ENCODE peak calls at places on chromosome 22, in eight cellular contexts. One of them, this sample, is unnamed.

GRCh38 chr22:39206491-39206890 is 38.3 kb downstream of the PDGFB start:
- DNase-seq in fibroblast of villous mesenchyme: no peak
- DNase-seq in H9: peak; percentile 20
- DNase-seq in ovary: no peak
- DNase-seq in neural crest cell: no peak
- DNase-seq in PC-3: no peak
- DNase-seq in GM23338: no peak
- DNase-seq in RWPE1: no peak
- DNase-seq in this sample: no peak

GRCh38 chr22:17137226-17137625 is 16.1 kb upstream of the TMEM121B start:
- DNase-seq in fibroblast of villous mesenchyme: no peak
- DNase-seq in H9: no peak
- DNase-seq in ovary: no peak
- DNase-seq in neural crest cell: no peak
- DNase-seq in PC-3: no peak
- DNase-seq in GM23338: no peak
- DNase-seq in RWPE1: no peak
- DNase-seq in this sample: no peak

GRCh38 chr22:29314074-29314473 is 1.4 kb downstream of the RASL10A start:
- DNase-seq in fibroblast of villous mesenchyme: no peak
- DNase-seq in H9: no peak
- DNase-seq in ovary: no peak
- DNase-seq in neural crest cell: no peak
- DNase-seq in PC-3: no peak
- DNase-seq in GM23338: no peak
- DNase-seq in RWPE1: no peak
- DNase-seq in this sample: no peak

GRCh38 chr22:29314537-29315285 is 786 bp downstream of the RASL10A start:
- DNase-seq in fibroblast of villous mesenchyme: no peak
- DNase-seq in H9: no peak
- DNase-seq in ovary: no peak
- DNase-seq in neural crest cell: no peak
- DNase-seq in PC-3: peak; percentile 22
- DNase-seq in GM23338: peak; percentile 64
- DNase-seq in RWPE1: no peak
- DNase-seq in this sample: no peak

GRCh38 chr22:28410050-28410816 is 269.4 kb downstream of the TTC28 start:
- DNase-seq in fibroblast of villous mesenchyme: no peak
- DNase-seq in H9: no peak
- DNase-seq in ovary: no peak
- DNase-seq in neural crest cell: no peak
- DNase-seq in PC-3: no peak
- DNase-seq in GM23338: peak; percentile 24
- DNase-seq in RWPE1: no peak
- DNase-seq in this sample: no peak

GRCh38 chr22:23038902-23039301 is 31.4 kb upstream of the GNAZ start:
- DNase-seq in fibroblast of villous mesenchyme: no peak
- DNase-seq in H9: no peak
- DNase-seq in ovary: no peak
- DNase-seq in neural crest cell: no peak
- DNase-seq in PC-3: no peak
- DNase-seq in GM23338: no peak
- DNase-seq in RWPE1: no peak
- DNase-seq in this sample: no peak

GRCh38 chr22:39654959-39655579 is 84.5 kb downstream of the CACNA1I start:
- DNase-seq in fibroblast of villous mesenchyme: no peak
- DNase-seq in H9: peak; percentile 62
- DNase-seq in ovary: no peak
- DNase-seq in neural crest cell: no peak
- DNase-seq in PC-3: no peak
- DNase-seq in GM23338: peak; percentile 46
- DNase-seq in RWPE1: no peak
- DNase-seq in this sample: no peak

GRCh38 chr22:38068641-38069371 is 11.6 kb downstream of the PICK1 start:
- DNase-seq in fibroblast of villous mesenchyme: no peak
- DNase-seq in H9: no peak
- DNase-seq in ovary: no peak
- DNase-seq in neural crest cell: no peak
- DNase-seq in PC-3: no peak
- DNase-seq in GM23338: no peak
- DNase-seq in RWPE1: no peak
- DNase-seq in this sample: no peak

GRCh38 chr22:29434288-29434687 is 4.1 kb upstream of the RFPL1 start:
- DNase-seq in fibroblast of villous mesenchyme: no peak
- DNase-seq in H9: no peak
- DNase-seq in ovary: no peak
- DNase-seq in neural crest cell: no peak
- DNase-seq in PC-3: no peak
- DNase-seq in GM23338: no peak
- DNase-seq in RWPE1: no peak
- DNase-seq in this sample: no peak

GRCh38 chr22:40121463-40121862 is 56.3 kb upstream of the TNRC6B start:
- DNase-seq in fibroblast of villous mesenchyme: no peak
- DNase-seq in H9: no peak
- DNase-seq in ovary: no peak
- DNase-seq in neural crest cell: peak; percentile 4
- DNase-seq in PC-3: no peak
- DNase-seq in GM23338: no peak
- DNase-seq in RWPE1: no peak
- DNase-seq in this sample: no peak

GRCh38 chr22:35587447-35587870 is 29.7 kb downstream of the MB start:
- DNase-seq in fibroblast of villous mesenchyme: no peak
- DNase-seq in H9: no peak
- DNase-seq in ovary: no peak
- DNase-seq in neural crest cell: no peak
- DNase-seq in PC-3: peak; percentile 71
- DNase-seq in GM23338: no peak
- DNase-seq in RWPE1: no peak
- DNase-seq in this sample: no peak

GRCh38 chr22:30859714-30860095 is 108.9 kb downstream of the MORC2 start:
- DNase-seq in fibroblast of villous mesenchyme: no peak
- DNase-seq in H9: no peak
- DNase-seq in ovary: no peak
- DNase-seq in neural crest cell: no peak
- DNase-seq in PC-3: no peak
- DNase-seq in GM23338: no peak
- DNase-seq in RWPE1: no peak
- DNase-seq in this sample: peak; percentile 5

GRCh38 chr22:30855677-30856518 is 112.7 kb downstream of the MORC2 start:
- DNase-seq in fibroblast of villous mesenchyme: no peak
- DNase-seq in H9: no peak
- DNase-seq in ovary: no peak
- DNase-seq in neural crest cell: no peak
- DNase-seq in PC-3: no peak
- DNase-seq in GM23338: no peak
- DNase-seq in RWPE1: no peak
- DNase-seq in this sample: no peak

GRCh38 chr22:39653787-39654077 is 83.2 kb downstream of the CACNA1I start:
- DNase-seq in fibroblast of villous mesenchyme: no peak
- DNase-seq in H9: no peak
- DNase-seq in ovary: no peak
- DNase-seq in neural crest cell: no peak
- DNase-seq in PC-3: no peak
- DNase-seq in GM23338: no peak
- DNase-seq in RWPE1: no peak
- DNase-seq in this sample: no peak

GRCh38 chr22:24137595-24137994 is 43.7 kb upstream of the SUSD2 start:
- DNase-seq in fibroblast of villous mesenchyme: peak; percentile 83
- DNase-seq in H9: no peak
- DNase-seq in ovary: no peak
- DNase-seq in neural crest cell: no peak
- DNase-seq in PC-3: no peak
- DNase-seq in GM23338: no peak
- DNase-seq in RWPE1: no peak
- DNase-seq in this sample: no peak

GRCh38 chr22:24128631-24129601 is 52.4 kb upstream of the SUSD2 start:
- DNase-seq in fibroblast of villous mesenchyme: no peak
- DNase-seq in H9: no peak
- DNase-seq in ovary: no peak
- DNase-seq in neural crest cell: no peak
- DNase-seq in PC-3: no peak
- DNase-seq in GM23338: no peak
- DNase-seq in RWPE1: no peak
- DNase-seq in this sample: no peak

GRCh38 chr22:24134090-24134846 is 47.0 kb upstream of the SUSD2 start:
- DNase-seq in fibroblast of villous mesenchyme: no peak
- DNase-seq in H9: no peak
- DNase-seq in ovary: peak; percentile 54
- DNase-seq in neural crest cell: peak; percentile 65
- DNase-seq in PC-3: no peak
- DNase-seq in GM23338: peak; percentile 34
- DNase-seq in RWPE1: no peak
- DNase-seq in this sample: no peak

GRCh38 chr22:24129980-24130379 is 51.3 kb upstream of the SUSD2 start:
- DNase-seq in fibroblast of villous mesenchyme: no peak
- DNase-seq in H9: no peak
- DNase-seq in ovary: no peak
- DNase-seq in neural crest cell: no peak
- DNase-seq in PC-3: no peak
- DNase-seq in GM23338: no peak
- DNase-seq in RWPE1: no peak
- DNase-seq in this sample: no peak

GRCh38 chr22:24133187-24133965 is 47.9 kb upstream of the SUSD2 start:
- DNase-seq in fibroblast of villous mesenchyme: peak; percentile 44
- DNase-seq in H9: peak; percentile 58
- DNase-seq in ovary: no peak
- DNase-seq in neural crest cell: no peak
- DNase-seq in PC-3: no peak
- DNase-seq in GM23338: peak; percentile 51
- DNase-seq in RWPE1: no peak
- DNase-seq in this sample: no peak
- TF ChIP-seq CTCF in fibroblast of villous mesenchyme: peak; percentile 57
- TF ChIP-seq CTCF in H9: peak; percentile 53
- TF ChIP-seq CTCF in ovary: peak; percentile 43
- TF ChIP-seq CTCF in neural crest cell: no peak
- TF ChIP-seq CTCF in PC-3: peak; percentile 24
- TF ChIP-seq CTCF in GM23338: peak; percentile 28
- TF ChIP-seq CTCF in RWPE1: no peak
- TF ChIP-seq CTCF in this sample: no peak

DNA sequence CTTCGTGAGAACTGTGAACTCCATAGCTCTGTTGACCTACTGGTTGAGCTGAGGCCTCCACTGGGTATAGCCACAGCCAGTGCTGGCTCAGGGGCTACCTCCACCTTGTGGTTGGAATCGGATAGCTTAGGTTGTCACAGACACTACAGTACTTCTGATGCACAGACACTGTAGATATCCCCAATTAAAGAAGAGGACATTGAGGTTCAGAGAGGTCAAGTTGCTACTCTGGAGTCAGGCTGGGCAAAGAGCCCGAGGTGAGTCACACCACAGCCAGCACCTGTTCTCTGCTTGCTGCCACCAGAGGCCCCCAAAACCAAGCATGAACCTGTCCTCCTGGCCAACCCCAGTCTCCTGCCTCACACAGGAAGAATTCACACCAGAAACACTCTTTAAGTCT is 5.4 kb downstream of the UFD1 start:
- DNase-seq in fibroblast of villous mesenchyme: no peak
- DNase-seq in H9: no peak
- DNase-seq in ovary: no peak
- DNase-seq in neural crest cell: no peak
- DNase-seq in PC-3: no peak
- DNase-seq in GM23338: no peak
- DNase-seq in RWPE1: no peak
- DNase-seq in this sample: no peak
- TF ChIP-seq CTCF in fibroblast of villous mesenchyme: peak; percentile 8
- TF ChIP-seq CTCF in H9: peak; percentile 32
- TF ChIP-seq CTCF in ovary: no peak
- TF ChIP-seq CTCF in neural crest cell: peak; percentile 21
- TF ChIP-seq CTCF in PC-3: no peak
- TF ChIP-seq CTCF in GM23338: no peak
- TF ChIP-seq CTCF in RWPE1: no peak
- TF ChIP-seq CTCF in this sample: no peak

GRCh38 chr22:37028692-37029674 is 9.4 kb downstream of the MPST start:
- DNase-seq in fibroblast of villous mesenchyme: no peak
- DNase-seq in H9: no peak
- DNase-seq in ovary: no peak
- DNase-seq in neural crest cell: no peak
- DNase-seq in PC-3: no peak
- DNase-seq in GM23338: no peak
- DNase-seq in RWPE1: no peak
- DNase-seq in this sample: no peak

GRCh38 chr22:37032535-37033460 is 13.3 kb downstream of the MPST start:
- DNase-seq in fibroblast of villous mesenchyme: peak; percentile 93
- DNase-seq in H9: no peak
- DNase-seq in ovary: no peak
- DNase-seq in neural crest cell: no peak
- DNase-seq in PC-3: peak; percentile 73
- DNase-seq in GM23338: peak; percentile 54
- DNase-seq in RWPE1: peak; percentile 76
- DNase-seq in this sample: no peak

GRCh38 chr22:37032134-37032534 is 12.6 kb downstream of the MPST start:
- DNase-seq in fibroblast of villous mesenchyme: no peak
- DNase-seq in H9: no peak
- DNase-seq in ovary: no peak
- DNase-seq in neural crest cell: no peak
- DNase-seq in PC-3: no peak
- DNase-seq in GM23338: no peak
- DNase-seq in RWPE1: no peak
- DNase-seq in this sample: no peak

GRCh38 chr22:37033605-37034430 is 14.3 kb downstream of the MPST start:
- DNase-seq in fibroblast of villous mesenchyme: no peak
- DNase-seq in H9: no peak
- DNase-seq in ovary: no peak
- DNase-seq in neural crest cell: no peak
- DNase-seq in PC-3: no peak
- DNase-seq in GM23338: no peak
- DNase-seq in RWPE1: no peak
- DNase-seq in this sample: no peak

GRCh38 chr22:37030560-37031281 is 11.2 kb downstream of the MPST start:
- DNase-seq in fibroblast of villous mesenchyme: no peak
- DNase-seq in H9: no peak
- DNase-seq in ovary: no peak
- DNase-seq in neural crest cell: no peak
- DNase-seq in PC-3: no peak
- DNase-seq in GM23338: no peak
- DNase-seq in RWPE1: no peak
- DNase-seq in this sample: no peak
- TF ChIP-seq CTCF in fibroblast of villous mesenchyme: no peak
- TF ChIP-seq CTCF in H9: peak; percentile 48
- TF ChIP-seq CTCF in ovary: no peak
- TF ChIP-seq CTCF in neural crest cell: no peak
- TF ChIP-seq CTCF in PC-3: peak; percentile 28
- TF ChIP-seq CTCF in GM23338: peak; percentile 45
- TF ChIP-seq CTCF in RWPE1: no peak
- TF ChIP-seq CTCF in this sample: no peak

DNA sequence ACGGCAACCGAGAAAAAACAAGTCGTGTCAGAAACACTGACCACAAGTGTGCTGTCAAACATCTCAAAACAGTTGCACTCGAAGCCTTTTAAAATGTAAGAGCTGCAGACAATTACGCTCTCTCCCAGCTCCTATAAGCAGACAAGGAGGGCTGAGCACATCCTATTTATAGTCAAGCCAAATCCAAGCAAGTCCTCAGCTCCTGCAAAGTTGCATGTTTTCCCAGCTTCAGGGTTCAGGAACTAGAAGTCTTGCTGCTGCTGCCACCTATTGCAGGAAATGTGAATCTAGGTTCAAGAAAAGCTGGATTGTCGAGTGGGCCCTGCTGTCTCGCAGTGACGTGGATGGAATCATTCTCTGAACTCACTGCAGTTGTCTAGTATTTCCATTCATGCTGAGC is 15.5 kb downstream of the EFCAB6 start:
- DNase-seq in fibroblast of villous mesenchyme: peak; percentile 58
- DNase-seq in H9: no peak
- DNase-seq in ovary: no peak
- DNase-seq in neural crest cell: no peak
- DNase-seq in PC-3: peak; percentile 41
- DNase-seq in GM23338: peak; percentile 69
- DNase-seq in RWPE1: no peak
- DNase-seq in this sample: no peak
- TF ChIP-seq CTCF in fibroblast of villous mesenchyme: peak; percentile 56
- TF ChIP-seq CTCF in H9: peak; percentile 63
- TF ChIP-seq CTCF in ovary: no peak
- TF ChIP-seq CTCF in neural crest cell: peak; percentile 57
- TF ChIP-seq CTCF in PC-3: peak; percentile 58
- TF ChIP-seq CTCF in GM23338: peak; percentile 57
- TF ChIP-seq CTCF in RWPE1: peak; percentile 16
- TF ChIP-seq CTCF in this sample: no peak

This sample was measured in activated B cell treated with CpG ODN at 0.5 μM for 24 hours.